ENCODE peak calls at places on chromosomes 5 and 9, in five cellular contexts. One of them, this sample, is unnamed.
A peak's percentile ranks its signal among the peaks of the same experiment; 100 is the strongest.

GRCh38 chr9:73640971-73641370 is 489.3 kb downstream of the ANXA1 start:
- DNase-seq in HCT116: no peak
- DNase-seq in GM12878: peak; percentile 1
- DNase-seq in SK-N-SH: no peak
- DNase-seq in HepG2: no peak
- DNase-seq in this sample: no peak

GRCh38 chr5:116084231-116084630 is 594 bp upstream of the COMMD10 start:
- DNase-seq in HCT116: no peak
- DNase-seq in GM12878: no peak
- DNase-seq in SK-N-SH: peak; percentile 52
- DNase-seq in HepG2: no peak
- DNase-seq in this sample: peak; percentile 26

GRCh38 chr5:181259974-181260719 is 796 bp downstream of the TRIM52 start:
- DNase-seq in HCT116: no peak
- DNase-seq in GM12878: no peak
- DNase-seq in SK-N-SH: peak; percentile 36
- DNase-seq in HepG2: no peak
- DNase-seq in this sample: no peak

GRCh38 chr9:90460220-90460619 is 182.4 kb downstream of the DIRAS2 start:
- DNase-seq in HCT116: no peak
- DNase-seq in GM12878: no peak
- DNase-seq in SK-N-SH: no peak
- DNase-seq in HepG2: no peak
- DNase-seq in this sample: no peak

GRCh38 chr9:18821794-18822193 is 211.2 kb downstream of the SAXO1 start:
- DNase-seq in HCT116: no peak
- DNase-seq in GM12878: no peak
- DNase-seq in SK-N-SH: no peak
- DNase-seq in HepG2: peak; percentile 35
- DNase-seq in this sample: no peak

GRCh38 chr5:139146809-139147742 is 51.1 kb downstream of the SIL1 start:
- DNase-seq in HCT116: no peak
- DNase-seq in GM12878: no peak
- DNase-seq in SK-N-SH: no peak
- DNase-seq in HepG2: no peak
- DNase-seq in this sample: no peak

GRCh38 chr5:121019734-121020133 is 555.6 kb downstream of the PRR16 start:
- DNase-seq in HCT116: no peak
- DNase-seq in GM12878: no peak
- DNase-seq in SK-N-SH: no peak
- DNase-seq in HepG2: no peak
- DNase-seq in this sample: no peak

GRCh38 chr5:73740274-73740790 is 114.3 kb downstream of the ARHGEF28 start:
- DNase-seq in HCT116: no peak
- DNase-seq in GM12878: no peak
- DNase-seq in SK-N-SH: no peak
- DNase-seq in HepG2: no peak
- DNase-seq in this sample: no peak

GRCh38 chr5:77797133-77797532 is 21.0 kb upstream of the TBCA start:
- DNase-seq in HCT116: no peak
- DNase-seq in GM12878: no peak
- DNase-seq in SK-N-SH: no peak
- DNase-seq in HepG2: no peak
- DNase-seq in this sample: no peak

GRCh38 chr5:80159133-80159815 is 96.6 kb downstream of the SERINC5 start:
- DNase-seq in HCT116: no peak
- DNase-seq in GM12878: no peak
- DNase-seq in SK-N-SH: no peak
- DNase-seq in HepG2: no peak
- DNase-seq in this sample: no peak

GRCh38 chr5:80154749-80155148 is 101.1 kb downstream of the SERINC5 start:
- DNase-seq in HCT116: no peak
- DNase-seq in GM12878: no peak
- DNase-seq in SK-N-SH: no peak
- DNase-seq in HepG2: no peak
- DNase-seq in this sample: no peak

GRCh38 chr5:80153586-80154126 is 102.2 kb downstream of the SERINC5 start:
- DNase-seq in HCT116: no peak
- DNase-seq in GM12878: no peak
- DNase-seq in SK-N-SH: no peak
- DNase-seq in HepG2: peak; percentile 82
- DNase-seq in this sample: no peak

GRCh38 chr5:80152778-80153177 is 103.1 kb downstream of the SERINC5 start:
- DNase-seq in HCT116: no peak
- DNase-seq in GM12878: no peak
- DNase-seq in SK-N-SH: no peak
- DNase-seq in HepG2: no peak
- DNase-seq in this sample: no peak

GRCh38 chr5:80156156-80156555 is 99.7 kb downstream of the SERINC5 start:
- DNase-seq in HCT116: no peak
- DNase-seq in GM12878: no peak
- DNase-seq in SK-N-SH: no peak
- DNase-seq in HepG2: peak; percentile 40
- DNase-seq in this sample: no peak
- TF ChIP-seq JUND in HCT116: no peak
- TF ChIP-seq JUND in GM12878: no peak
- TF ChIP-seq JUND in SK-N-SH: no peak
- TF ChIP-seq JUND in HepG2: no peak
- TF ChIP-seq JUND in this sample: no peak

GRCh38 chr5:142314606-142315005 is 10.2 kb downstream of the SPRY4 start:
- DNase-seq in HCT116: no peak
- DNase-seq in GM12878: no peak
- DNase-seq in SK-N-SH: no peak
- DNase-seq in HepG2: no peak
- DNase-seq in this sample: no peak

GRCh38 chr5:142317173-142317572 is 7.6 kb downstream of the SPRY4 start:
- DNase-seq in HCT116: no peak
- DNase-seq in GM12878: no peak
- DNase-seq in SK-N-SH: no peak
- DNase-seq in HepG2: no peak
- DNase-seq in this sample: no peak

GRCh38 chr5:142316681-142317080 is 8.1 kb downstream of the SPRY4 start:
- DNase-seq in HCT116: no peak
- DNase-seq in GM12878: no peak
- DNase-seq in SK-N-SH: no peak
- DNase-seq in HepG2: no peak
- DNase-seq in this sample: no peak

GRCh38 chr5:142315231-142315900 is 9.5 kb downstream of the SPRY4 start:
- DNase-seq in HCT116: no peak
- DNase-seq in GM12878: no peak
- DNase-seq in SK-N-SH: no peak
- DNase-seq in HepG2: no peak
- DNase-seq in this sample: no peak

DNA sequence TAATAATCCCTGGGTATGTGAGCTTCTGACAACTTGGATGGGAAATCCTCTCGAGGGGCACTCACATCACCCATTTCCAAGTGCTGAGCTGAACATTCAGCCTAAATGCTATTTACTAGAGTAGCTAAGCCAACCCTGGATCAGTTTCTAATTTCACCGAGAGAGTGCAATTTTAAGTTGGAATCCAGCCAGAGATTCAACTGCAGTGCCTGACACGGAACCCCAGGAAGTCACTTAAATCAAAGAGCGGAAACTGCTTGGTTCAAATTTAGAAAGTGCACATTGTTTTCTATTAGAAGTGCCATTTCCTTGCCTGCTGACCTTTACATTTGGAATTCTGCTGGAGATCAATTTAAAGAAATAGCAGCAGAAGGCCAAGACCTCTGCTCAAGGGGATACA is 8.8 kb downstream of the SPRY4 start:
- DNase-seq in HCT116: no peak
- DNase-seq in GM12878: no peak
- DNase-seq in SK-N-SH: peak; percentile 69
- DNase-seq in HepG2: no peak
- DNase-seq in this sample: no peak
- TF ChIP-seq JUND in HCT116: no peak
- TF ChIP-seq JUND in GM12878: no peak
- TF ChIP-seq JUND in SK-N-SH: no peak
- TF ChIP-seq JUND in HepG2: no peak
- TF ChIP-seq JUND in this sample: no peak

GRCh38 chr9:134526798-134527492 is 114.7 kb upstream of the COL5A1 start:
- DNase-seq in HCT116: no peak
- DNase-seq in GM12878: no peak
- DNase-seq in SK-N-SH: no peak
- DNase-seq in HepG2: no peak
- DNase-seq in this sample: no peak

GRCh38 chr9:134525070-134525815 is 116.4 kb upstream of the COL5A1 start:
- DNase-seq in HCT116: no peak
- DNase-seq in GM12878: no peak
- DNase-seq in SK-N-SH: no peak
- DNase-seq in HepG2: no peak
- DNase-seq in this sample: no peak

GRCh38 chr9:134522976-134523375 is 118.6 kb upstream of the COL5A1 start:
- DNase-seq in HCT116: no peak
- DNase-seq in GM12878: no peak
- DNase-seq in SK-N-SH: no peak
- DNase-seq in HepG2: no peak
- DNase-seq in this sample: no peak

GRCh38 chr9:134522502-134522848 is 119.1 kb upstream of the COL5A1 start:
- DNase-seq in HCT116: no peak
- DNase-seq in GM12878: no peak
- DNase-seq in SK-N-SH: no peak
- DNase-seq in HepG2: no peak
- DNase-seq in this sample: no peak

GRCh38 chr9:134525841-134526797 is 115.5 kb upstream of the COL5A1 start:
- DNase-seq in HCT116: no peak
- DNase-seq in GM12878: no peak
- DNase-seq in SK-N-SH: no peak
- DNase-seq in HepG2: no peak
- DNase-seq in this sample: no peak
- TF ChIP-seq JUND in HCT116: no peak
- TF ChIP-seq JUND in GM12878: no peak
- TF ChIP-seq JUND in SK-N-SH: no peak
- TF ChIP-seq JUND in HepG2: no peak
- TF ChIP-seq JUND in this sample: no peak

GRCh38 chr9:133799106-133799505 is 61.0 kb upstream of the SARDH start:
- DNase-seq in HCT116: no peak
- DNase-seq in GM12878: no peak
- DNase-seq in SK-N-SH: no peak
- DNase-seq in HepG2: no peak
- DNase-seq in this sample: no peak
- TF ChIP-seq JUND in HCT116: no peak
- TF ChIP-seq JUND in GM12878: no peak
- TF ChIP-seq JUND in SK-N-SH: no peak
- TF ChIP-seq JUND in HepG2: no peak
- TF ChIP-seq JUND in this sample: no peak

GRCh38 chr5:101590384-101590783 is 687.3 kb upstream of the ST8SIA4 start:
- DNase-seq in HCT116: peak; percentile 12
- DNase-seq in GM12878: no peak
- DNase-seq in SK-N-SH: peak; percentile 7
- DNase-seq in HepG2: no peak
- DNase-seq in this sample: peak; percentile 10
- TF ChIP-seq JUND in HCT116: no peak
- TF ChIP-seq JUND in GM12878: no peak
- TF ChIP-seq JUND in SK-N-SH: no peak
- TF ChIP-seq JUND in HepG2: no peak
- TF ChIP-seq JUND in this sample: no peak

DNA sequence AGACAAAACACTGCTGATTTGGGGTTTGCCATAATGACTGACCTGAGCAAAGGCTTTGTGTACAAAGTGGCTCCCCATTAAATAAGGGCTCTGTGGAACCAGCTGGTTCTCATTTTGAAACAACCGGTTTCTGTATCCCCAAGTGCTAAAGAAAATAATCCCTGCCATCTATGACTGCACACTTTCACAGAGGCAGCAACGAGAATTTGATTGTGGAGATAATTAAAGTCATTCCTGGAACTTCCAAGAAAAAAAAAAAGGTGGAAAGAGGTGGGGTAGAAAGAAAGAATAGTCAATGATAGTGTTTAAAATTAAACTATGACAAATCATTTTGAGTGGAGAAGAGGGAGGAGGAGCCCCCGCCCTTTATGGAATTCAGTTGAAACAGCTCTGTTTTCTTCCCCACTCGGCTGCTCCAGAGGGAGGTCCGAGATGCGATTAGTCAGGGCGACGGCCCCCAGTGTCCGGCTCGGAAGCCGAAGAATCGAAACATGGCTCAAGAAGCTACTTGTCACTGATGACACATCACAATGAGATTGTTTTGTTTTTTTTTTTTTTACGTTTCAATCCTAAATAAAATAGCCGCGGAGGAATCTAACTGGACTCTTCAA is 38.4 kb downstream of the EBF1 start:
- DNase-seq in HCT116: no peak
- DNase-seq in GM12878: no peak
- DNase-seq in SK-N-SH: peak; percentile 41
- DNase-seq in HepG2: no peak
- DNase-seq in this sample: peak; percentile 11
- TF ChIP-seq JUND in HCT116: no peak
- TF ChIP-seq JUND in GM12878: no peak
- TF ChIP-seq JUND in SK-N-SH: no peak
- TF ChIP-seq JUND in HepG2: no peak
- TF ChIP-seq JUND in this sample: no peak

DNA sequence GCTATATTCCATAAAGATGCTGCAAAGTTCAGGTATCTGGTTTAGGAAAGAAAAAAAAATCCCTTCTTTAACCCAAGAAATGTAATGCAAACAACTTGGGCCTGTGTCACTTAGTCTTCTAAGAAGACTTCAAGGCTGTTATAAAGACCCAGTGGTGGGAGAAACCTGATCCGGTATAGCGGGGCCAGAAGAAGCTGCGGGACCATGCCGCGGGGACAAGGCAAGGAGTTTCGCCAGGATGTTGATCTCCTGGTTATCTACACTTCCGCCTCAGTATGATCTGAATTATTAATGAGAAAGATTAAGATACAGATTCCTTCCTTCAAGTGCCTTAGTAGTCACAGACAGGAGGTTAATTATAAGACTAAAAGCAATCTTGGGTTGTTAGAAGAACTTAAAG is 22.5 kb downstream of the ERAP1 start:
- DNase-seq in HCT116: no peak
- DNase-seq in GM12878: no peak
- DNase-seq in SK-N-SH: no peak
- DNase-seq in HepG2: no peak
- DNase-seq in this sample: no peak
- TF ChIP-seq JUND in HCT116: no peak
- TF ChIP-seq JUND in GM12878: no peak
- TF ChIP-seq JUND in SK-N-SH: no peak
- TF ChIP-seq JUND in HepG2: no peak
- TF ChIP-seq JUND in this sample: no peak